ENCODE peak calls at places on chromosomes 5 and 9, in five cellular contexts. N, Z, D, F and G are unnamed samples.
A peak's percentile ranks its signal among the peaks of the same experiment; 100 is the strongest.

GRCh38 chr5:73519531-73520283 is 21.5 kb downstream of the BTF3 start:
- DNase-seq in N (peak; percentile 71), Z (peak; percentile 74), D (peak; percentile 76), F (peak; percentile 52), G (peak; percentile 87)

GRCh38 chr5:40755093-40755406 is 711 bp downstream of the TTC33 start:
- DNase-seq in N (peak; percentile 33), Z (peak; percentile 80), D (peak; percentile 66), F (peak; percentile 70), G (peak; percentile 81)

GRCh38 chr9:107542401-107542800 is 52.8 kb upstream of the KLF4 start:
- DNase-seq in N (no peak), Z (no peak), D (no peak), F (no peak), G (no peak)

GRCh38 chr5:155023320-155023719 is 9.8 kb downstream of the KIF4B start:
- DNase-seq in N (no peak), Z (no peak), D (no peak), F (no peak), G (no peak)

GRCh38 chr5:163350083-163350482 is 87.3 kb upstream of the CCNG1 start:
- DNase-seq in N (no peak), Z (peak; percentile 28), D (no peak), F (no peak), G (peak; percentile 9)

GRCh38 chr9:71955300-71955915 is 44.0 kb downstream of the C9orf85 start:
- DNase-seq in N (no peak), Z (no peak), D (no peak), F (no peak), G (no peak)

GRCh38 chr5:39476466-39477215 is 51.9 kb upstream of the DAB2 start:
- DNase-seq in N (no peak), Z (peak; percentile 73), D (no peak), F (no peak), G (no peak)

GRCh38 chr9:131837316-131837715 is 97.4 kb upstream of the RAPGEF1 start:
- DNase-seq in N (no peak), Z (no peak), D (peak; percentile 88), F (peak; percentile 52), G (peak; percentile 58)

GRCh38 chr5:54580997-54581741 is 63.6 kb downstream of the SNX18 start:
- DNase-seq in N (no peak), Z (peak; percentile 55), D (no peak), F (no peak), G (no peak)

GRCh38 chr5:133450311-133450710 is 162.0 kb downstream of the FSTL4 start:
- DNase-seq in N (no peak), Z (peak; percentile 7), D (no peak), F (no peak), G (no peak)

GRCh38 chr5:102542064-102542463 is 43.3 kb upstream of the SLCO6A1 start:
- DNase-seq in N (no peak), Z (no peak), D (no peak), F (no peak), G (no peak)

GRCh38 chr5:102611312-102611711 is 112.5 kb upstream of the SLCO6A1 start:
- DNase-seq in N (no peak), Z (no peak), D (no peak), F (no peak), G (no peak)

GRCh38 chr5:151151793-151152192 is 5.8 kb downstream of the ANXA6 start:
- DNase-seq in N (no peak), Z (peak; percentile 91), D (no peak), F (no peak), G (no peak)

GRCh38 chr5:143976055-143976454 is 164.1 kb downstream of the HMHB1 start:
- DNase-seq in N (no peak), Z (peak; percentile 24), D (no peak), F (no peak), G (no peak)

GRCh38 chr9:21591221-21592062 is 109.3 kb upstream of the IFNE start:
- DNase-seq in N (no peak), Z (peak; percentile 99), D (no peak), F (peak; percentile 65), G (no peak)

GRCh38 chr9:128045876-128046275 is 21.2 kb downstream of the NAIF1 start:
- DNase-seq in N (no peak), Z (no peak), D (no peak), F (no peak), G (no peak)

GRCh38 chr5:68344447-68345111 is 129.0 kb downstream of the PIK3R1 start:
- DNase-seq in N (no peak), Z (peak; percentile 82), D (no peak), F (no peak), G (no peak)

GRCh38 chr5:170747851-170748250 is 35.7 kb upstream of the GABRP start:
- DNase-seq in N (peak; percentile 8), Z (peak; percentile 7), D (peak; percentile 45), F (no peak), G (peak; percentile 45)

GRCh38 chr5:95884021-95884333 is 61.5 kb upstream of the GLRX start:
- DNase-seq in N (no peak), Z (peak; percentile 78), D (no peak), F (no peak), G (no peak)

GRCh38 chr5:123180178-123180577 is 91.1 kb downstream of the PRDM6 start:
- DNase-seq in N (no peak), Z (no peak), D (no peak), F (peak; percentile 64), G (no peak)

GRCh38 chr5:19064094-19064493 is 923.9 kb downstream of the CDH18 start:
- DNase-seq in N (no peak), Z (no peak), D (no peak), F (no peak), G (no peak)

GRCh38 chr5:148844433-148845279 is 18.2 kb downstream of the ADRB2 start:
- DNase-seq in N (no peak), Z (peak; percentile 26), D (no peak), F (no peak), G (no peak)

GRCh38 chr9:22141906-22142305 is 132.8 kb upstream of the CDKN2B start:
- DNase-seq in N (no peak), Z (no peak), D (no peak), F (no peak), G (no peak)

GRCh38 chr5:80755634-80756033 is 100.9 kb upstream of the DHFR start:
- DNase-seq in N (no peak), Z (no peak), D (no peak), F (no peak), G (no peak)

GRCh38 chr5:8905021-8905420 is 640.9 kb downstream of the SEMA5A start:
- DNase-seq in N (peak; percentile 82), Z (peak; percentile 27), D (no peak), F (no peak), G (no peak)

GRCh38 chr9:97484134-97484533 is 17.3 kb upstream of the TMOD1 start:
- DNase-seq in N (no peak), Z (no peak), D (no peak), F (no peak), G (no peak)

GRCh38 chr9:89701221-89701798 is 96.5 kb downstream of the GADD45G start:
- DNase-seq in N (no peak), Z (no peak), D (no peak), F (no peak), G (no peak)

GRCh38 chr5:14293279-14293678 is 150.1 kb downstream of the TRIO start:
- DNase-seq in N (no peak), Z (no peak), D (no peak), F (no peak), G (no peak)

GRCh38 chr5:12704955-12705354 is 800.7 kb upstream of the CTNND2 start:
- DNase-seq in N (no peak), Z (no peak), D (no peak), F (no peak), G (no peak)

GRCh38 chr5:172841258-172841657 is 7.2 kb downstream of the ERGIC1 start:
- DNase-seq in N (peak; percentile 37), Z (no peak), D (no peak), F (no peak), G (no peak)

GRCh38 chr5:78273436-78273835 is 21.1 kb downstream of the AP3B1 start:
- DNase-seq in N (no peak), Z (no peak), D (no peak), F (no peak), G (no peak)

GRCh38 chr5:43947870-43948269 is 344.9 kb downstream of the NNT start:
- DNase-seq in N (no peak), Z (peak; percentile 21), D (no peak), F (no peak), G (no peak)

GRCh38 chr9:93204470-93205043 is 20.6 kb downstream of the WNK2 start:
- DNase-seq in N (no peak), Z (no peak), D (peak; percentile 37), F (peak; percentile 52), G (no peak)

GRCh38 chr5:172497591-172498255 is 43.4 kb upstream of the SH3PXD2B start:
- DNase-seq in N (no peak), Z (no peak), D (no peak), F (no peak), G (no peak)

GRCh38 chr5:180779985-180780610 is 22.5 kb downstream of the MGAT1 start:
- DNase-seq in N (no peak), Z (no peak), D (no peak), F (no peak), G (no peak)

GRCh38 chr5:178372091-178372695 is 139.6 kb upstream of the PHYKPL start:
- DNase-seq in N (no peak), Z (no peak), D (no peak), F (peak; percentile 44), G (no peak)